ENCODE peak calls at places on chromosomes 5 and 9, in ten cellular contexts. B, G, K, Z, S, F, L, M, T and W are unnamed samples. For H3K4me1 and H3K9me3, the result is how much of the 10 kb centered on the place peaks cover.

GRCh38 chr5:139162448-139162847 is 35.7 kb downstream of the SIL1 start:
- DNase-seq in B (no peak), G (no peak), K (no peak), Z (no peak), S (no peak), F (no peak), L (no peak), M (no peak), T (no peak), W (no peak)

GRCh38 chr5:78594946-78595921 is 53.3 kb downstream of the LHFPL2 start:
- DNase-seq in B (peak), G (peak), K (no peak), Z (no peak), S (peak), F (no peak), L (peak), M (no peak), T (no peak), W (peak)

GRCh38 chr5:59206132-59206581 is 623.3 kb downstream of the RAB3C start:
- DNase-seq in B (peak), G (no peak), K (no peak), Z (no peak), S (no peak), F (no peak), L (peak), M (no peak), T (no peak), W (no peak)

GRCh38 chr5:66358741-66359140 is 214.6 kb downstream of the SREK1 start:
- DNase-seq in B (no peak), G (no peak), K (no peak), Z (no peak), S (no peak), F (no peak), L (no peak), M (no peak), T (no peak), W (no peak)

GRCh38 chr5:96641368-96641767 is 20.8 kb upstream of the CAST start:
- DNase-seq in B (no peak), G (no peak), K (no peak), Z (no peak), S (no peak), F (no peak), L (peak), M (no peak), T (no peak), W (no peak)

GRCh38 chr9:136279471-136279870 is 24.4 kb downstream of the CCDC187 start:
- DNase-seq in B (no peak), G (no peak), K (no peak), Z (no peak), S (no peak), F (no peak), L (no peak), M (no peak), T (no peak), W (no peak)

GRCh38 chr9:77927265-77927664 is 104.3 kb downstream of the GNAQ start:
- DNase-seq in B (peak), G (no peak), K (no peak), Z (no peak), S (no peak), F (no peak), L (no peak), M (no peak), T (no peak), W (no peak)

GRCh38 chr9:130442746-130443455 is 1.9 kb upstream of the ASS1 start:
- DNase-seq in B (no peak), G (no peak), K (peak), Z (no peak), S (no peak), F (no peak), L (no peak), M (no peak), T (peak), W (no peak)

GRCh38 chr5:28548856-28549255 is 1510.5 kb upstream of the CDH9 start:
- DNase-seq in B (no peak), G (no peak), K (no peak), Z (no peak), S (no peak), F (no peak), L (no peak), M (no peak), T (no peak), W (no peak)

GRCh38 chr9:108473209-108474112 is 382.3 kb downstream of the ACTL7B start:
- DNase-seq in B (peak), G (no peak), K (no peak), Z (no peak), S (no peak), F (no peak), L (peak), M (no peak), T (peak), W (no peak)
- H3K4me1 ChIP-seq in B (under half), G (under half), K (under half), Z (under half), S (under half), F (under half), L (half or more), M (under half), T (under half), W (under half)

GRCh38 chr9:92990461-92990860 is 43.1 kb downstream of the FGD3 start:
- DNase-seq in B (no peak), G (no peak), K (no peak), Z (no peak), S (no peak), F (no peak), L (no peak), M (no peak), T (no peak), W (no peak)
- H3K9me3 ChIP-seq in B (under half), G (under half), K (under half), Z (under half), S (under half), F (under half), L (under half), M (under half), T (under half), W (under half)

DNA sequence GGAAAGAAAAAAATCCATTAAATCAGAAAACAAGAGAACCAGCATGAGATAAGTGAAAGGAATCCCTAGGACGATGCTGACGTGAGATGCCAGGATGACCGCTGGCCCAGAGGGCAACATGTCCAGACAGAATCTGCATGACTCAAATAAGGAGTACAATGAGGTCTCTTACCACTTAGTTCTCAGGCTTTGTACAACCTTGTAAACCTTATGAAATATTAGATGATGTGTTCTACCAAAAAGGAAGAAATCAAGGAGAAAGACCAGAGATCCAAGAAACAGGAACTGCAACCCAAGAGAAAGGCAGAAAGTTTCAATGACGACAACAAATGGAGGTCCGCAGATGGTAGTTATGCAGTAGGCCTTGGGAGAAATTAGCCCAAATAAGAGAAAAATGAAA is 2.8 kb upstream of the GPR150 start:
- DNase-seq in B (peak), G (no peak), K (no peak), Z (no peak), S (no peak), F (no peak), L (peak), M (no peak), T (no peak), W (no peak)
- H3K4me1 ChIP-seq in B (under half), G (under half), K (under half), Z (under half), S (under half), F (under half), L (under half), M (under half), T (under half), W (under half)

GRCh38 chr5:98694902-98695301 is 78.6 kb upstream of the RGMB start:
- DNase-seq in B (no peak), G (no peak), K (no peak), Z (no peak), S (no peak), F (no peak), L (no peak), M (no peak), T (no peak), W (no peak)
- H3K9me3 ChIP-seq in B (under half), G (under half), K (under half), Z (under half), S (under half), F (under half), L (under half), M (under half), T (under half), W (under half)

GRCh38 chr9:89437772-89438171 is 60.1 kb downstream of the SEMA4D start:
- DNase-seq in B (no peak), G (no peak), K (peak), Z (no peak), S (no peak), F (no peak), L (no peak), M (no peak), T (peak), W (no peak)

GRCh38 chr9:89438194-89438593 is 59.7 kb downstream of the SEMA4D start:
- DNase-seq in B (no peak), G (no peak), K (peak), Z (no peak), S (no peak), F (no peak), L (no peak), M (no peak), T (peak), W (no peak)

GRCh38 chr9:89436326-89436725 is 61.6 kb downstream of the SEMA4D start:
- DNase-seq in B (no peak), G (no peak), K (peak), Z (no peak), S (no peak), F (no peak), L (no peak), M (no peak), T (peak), W (no peak)

GRCh38 chr9:89435315-89435823 is 62.5 kb downstream of the SEMA4D start:
- DNase-seq in B (no peak), G (peak), K (peak), Z (peak), S (peak), F (no peak), L (peak), M (peak), T (peak), W (peak)

DNA sequence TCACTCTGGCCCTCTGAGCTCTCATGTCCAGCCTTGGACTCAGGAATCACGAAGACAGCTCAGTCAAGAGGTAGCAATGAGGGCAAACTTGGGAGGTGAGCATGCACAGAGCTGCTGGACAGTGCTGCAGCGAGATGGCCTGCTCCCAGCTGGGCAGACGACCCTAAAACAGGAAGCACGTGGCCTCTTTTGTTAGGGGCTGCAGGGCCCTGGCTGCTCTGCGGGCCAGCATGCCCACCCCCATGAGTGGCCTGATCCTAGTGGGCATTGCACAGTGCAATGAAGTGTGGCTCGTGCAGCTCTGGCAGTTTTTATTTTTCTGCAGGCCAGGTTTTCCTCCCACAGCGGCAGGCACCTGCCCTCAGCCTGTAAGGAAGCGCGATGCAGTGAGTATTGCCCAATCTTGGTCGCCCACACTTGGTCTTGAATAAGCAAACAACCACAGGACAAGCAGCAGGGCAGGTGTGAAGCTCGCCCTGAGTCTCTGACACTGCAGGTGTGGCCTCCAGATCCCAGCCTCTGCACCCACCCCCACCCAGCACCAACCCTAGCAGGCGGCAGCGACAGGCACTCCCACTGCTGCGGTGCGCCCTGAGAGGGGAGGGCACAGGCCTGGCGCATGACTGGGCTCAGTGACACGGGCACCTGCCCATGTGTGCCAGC is 60.8 kb downstream of the SEMA4D start:
- DNase-seq in B (no peak), G (no peak), K (peak), Z (peak), S (no peak), F (peak), L (no peak), M (peak), T (no peak), W (peak)
- H3K4me1 ChIP-seq in B (under half), G (under half), K (under half), Z (half or more), S (under half), F (half or more), L (under half), M (half or more), T (half or more), W (half or more)

DNA sequence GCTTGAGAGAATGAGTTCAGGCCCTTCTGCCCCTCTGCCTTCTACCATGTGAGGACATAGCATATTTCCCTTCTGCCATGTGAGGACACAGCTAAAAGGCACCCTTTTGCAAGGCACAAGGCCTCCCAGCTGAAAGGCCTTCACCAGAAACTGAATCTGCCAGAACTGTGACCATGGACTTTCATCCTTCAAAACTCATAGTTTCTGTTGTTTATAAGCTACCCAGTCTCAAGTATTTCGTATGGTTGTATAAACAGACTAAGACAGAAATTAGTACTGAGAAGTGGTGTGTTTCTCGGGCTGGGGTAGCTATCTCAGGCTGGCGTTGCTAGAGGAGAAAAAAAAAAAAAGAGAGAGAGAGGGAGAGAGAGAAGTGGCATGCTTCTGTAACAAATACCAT is 368.6 kb downstream of the DMRTA1 start:
- DNase-seq in B (no peak), G (no peak), K (no peak), Z (no peak), S (no peak), F (no peak), L (no peak), M (no peak), T (no peak), W (no peak)
- H3K9me3 ChIP-seq in B (under half), G (under half), K (under half), Z (under half), S (under half), F (under half), L (under half), M (under half), T (under half), W (under half)

DNA sequence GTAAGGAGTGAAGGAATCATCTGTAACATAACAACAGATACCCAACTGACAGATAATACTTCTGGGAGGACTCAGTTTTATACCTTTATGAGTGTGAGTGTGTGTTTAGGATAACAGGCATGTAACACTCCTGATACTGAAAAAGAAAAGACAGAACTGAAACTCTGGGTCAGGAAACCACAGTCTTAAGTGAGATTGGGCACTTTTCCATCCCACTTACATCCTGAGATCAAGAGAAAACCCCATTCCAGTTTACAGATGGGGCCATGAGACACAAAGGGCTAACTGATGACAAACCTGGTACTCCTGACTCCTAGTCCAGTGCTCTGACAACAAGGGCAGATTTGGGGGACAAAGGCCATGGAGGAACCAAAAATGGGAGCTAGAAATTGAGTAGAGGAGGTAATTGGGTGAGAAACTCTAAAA is 18.0 kb downstream of the IL5 start:
- DNase-seq in B (no peak), G (no peak), K (no peak), Z (no peak), S (no peak), F (no peak), L (no peak), M (no peak), T (no peak), W (no peak)
- H3K4me1 ChIP-seq in B (under half), G (under half), K (under half), Z (under half), S (under half), F (under half), L (under half), M (under half), T (under half), W (under half)

GRCh38 chr5:150992705-150993104 is 27.7 kb upstream of the GPX3 start:
- DNase-seq in B (no peak), G (no peak), K (no peak), Z (no peak), S (no peak), F (no peak), L (no peak), M (no peak), T (no peak), W (no peak)
- H3K9me3 ChIP-seq in B (under half), G (under half), K (under half), Z (under half), S (under half), F (under half), L (under half), M (under half), T (under half), W (under half)

GRCh38 chr5:141841781-141842180 is 36.4 kb downstream of the PCDH1 start:
- DNase-seq in B (no peak), G (peak), K (no peak), Z (no peak), S (no peak), F (no peak), L (no peak), M (peak), T (no peak), W (peak)

GRCh38 chr5:141840826-141841360 is 37.3 kb downstream of the PCDH1 start:
- DNase-seq in B (peak), G (no peak), K (no peak), Z (no peak), S (no peak), F (no peak), L (no peak), M (no peak), T (no peak), W (no peak)

GRCh38 chr5:141843156-141843927 is 34.9 kb downstream of the PCDH1 start:
- DNase-seq in B (peak), G (peak), K (no peak), Z (no peak), S (no peak), F (no peak), L (no peak), M (no peak), T (no peak), W (no peak)

GRCh38 chr5:141840295-141840812 is 37.9 kb downstream of the PCDH1 start:
- DNase-seq in B (no peak), G (no peak), K (no peak), Z (no peak), S (no peak), F (no peak), L (no peak), M (no peak), T (no peak), W (peak)

DNA sequence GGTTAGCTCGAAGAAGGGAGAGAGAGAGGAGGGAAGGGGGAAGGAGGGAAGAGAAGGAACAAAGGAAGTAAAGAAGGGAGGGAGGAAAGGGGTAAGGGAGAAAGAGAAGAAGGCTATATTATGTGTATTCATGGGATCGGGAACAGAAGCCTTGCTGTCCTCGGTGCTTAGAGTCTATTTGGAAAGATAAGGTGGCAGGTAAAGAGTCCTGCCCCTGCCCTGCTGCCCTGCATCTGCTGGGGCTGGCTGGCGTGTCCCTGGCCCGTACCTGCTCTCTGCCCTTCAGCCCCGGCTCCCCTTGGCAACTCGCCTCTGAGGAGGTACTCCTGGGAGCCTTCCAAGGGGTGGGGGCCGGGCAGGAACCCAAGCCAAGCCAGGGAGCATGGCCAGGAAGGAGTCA is 36.8 kb downstream of the PCDH1 start:
- DNase-seq in B (peak), G (no peak), K (no peak), Z (no peak), S (no peak), F (no peak), L (no peak), M (peak), T (no peak), W (peak)
- H3K4me1 ChIP-seq in B (half or more), G (under half), K (under half), Z (under half), S (under half), F (under half), L (under half), M (half or more), T (under half), W (under half)

GRCh38 chr5:74294231-74294705 is 346.3 kb downstream of the ENC1 start:
- DNase-seq in B (no peak), G (no peak), K (peak), Z (no peak), S (no peak), F (no peak), L (no peak), M (no peak), T (no peak), W (no peak)
- H3K9me3 ChIP-seq in B (under half), G (under half), K (under half), Z (under half), S (under half), F (under half), L (under half), M (under half), T (under half), W (under half)